ENCODE peak calls at places on chromosomes 1 and 21, in five cellular contexts. One of them, this sample, is unnamed.
A peak's percentile ranks its signal among the peaks of the same experiment; 100 is the strongest.

GRCh38 chr1:60130703-60131102 is 57.1 kb upstream of the C1orf87 start:
- DNase-seq in colonic mucosa: no peak
- DNase-seq in pancreas: no peak
- DNase-seq in iPS DF 6.9: no peak
- DNase-seq in H9: no peak
- DNase-seq in this sample: no peak

GRCh38 chr1:23114424-23115079 is 54.1 kb downstream of the LUZP1 start:
- DNase-seq in colonic mucosa: no peak
- DNase-seq in pancreas: no peak
- DNase-seq in H9: no peak
- DNase-seq in iPS DF 6.9: no peak
- DNase-seq in this sample: no peak

GRCh38 chr1:43316738-43317520 is 16.1 kb downstream of the TIE1 start:
- DNase-seq in H9: no peak
- DNase-seq in colonic mucosa: no peak
- DNase-seq in iPS DF 6.9: no peak
- DNase-seq in pancreas: no peak
- DNase-seq in this sample: no peak

GRCh38 chr1:68149110-68149798 is 83.1 kb downstream of the WLS start:
- DNase-seq in iPS DF 6.9: no peak
- DNase-seq in H9: no peak
- DNase-seq in pancreas: no peak
- DNase-seq in colonic mucosa: no peak
- DNase-seq in this sample: no peak

GRCh38 chr21:33198346-33199135 is 31.2 kb upstream of the IFNAR2 start:
- DNase-seq in pancreas: no peak
- DNase-seq in iPS DF 6.9: no peak
- DNase-seq in colonic mucosa: no peak
- DNase-seq in H9: no peak
- DNase-seq in this sample: no peak

GRCh38 chr1:235741294-235741693 is 91.7 kb upstream of the GNG4 start:
- DNase-seq in H9: no peak
- DNase-seq in iPS DF 6.9: no peak
- DNase-seq in pancreas: no peak
- DNase-seq in colonic mucosa: no peak
- DNase-seq in this sample: peak; percentile 29

GRCh38 chr1:79376106-79376505 is 369.6 kb upstream of the ADGRL4 start:
- DNase-seq in pancreas: no peak
- DNase-seq in iPS DF 6.9: no peak
- DNase-seq in colonic mucosa: no peak
- DNase-seq in H9: no peak
- DNase-seq in this sample: no peak

GRCh38 chr21:44054710-44055109 is 42.6 kb downstream of the TRAPPC10 start:
- DNase-seq in iPS DF 6.9: no peak
- DNase-seq in pancreas: no peak
- DNase-seq in H9: no peak
- DNase-seq in colonic mucosa: no peak
- DNase-seq in this sample: peak; percentile 31

GRCh38 chr1:40133122-40133665 is 28.0 kb upstream of the RLF start:
- DNase-seq in H9: no peak
- DNase-seq in iPS DF 6.9: no peak
- DNase-seq in pancreas: peak; percentile 42
- DNase-seq in colonic mucosa: no peak
- DNase-seq in this sample: no peak

GRCh38 chr21:45406801-45407628 is 2.0 kb downstream of the COL18A1 start:
- DNase-seq in iPS DF 6.9: peak; percentile 74
- DNase-seq in pancreas: peak; percentile 49
- DNase-seq in colonic mucosa: no peak
- DNase-seq in H9: peak; percentile 84
- DNase-seq in this sample: peak; percentile 96

GRCh38 chr1:236997882-236998281 is 6.4 kb downstream of the MT1HL1 start:
- DNase-seq in iPS DF 6.9: no peak
- DNase-seq in colonic mucosa: no peak
- DNase-seq in H9: peak; percentile 61
- DNase-seq in pancreas: no peak
- DNase-seq in this sample: peak; percentile 48

GRCh38 chr1:164735315-164736052 is 176.5 kb downstream of the PBX1 start:
- DNase-seq in H9: no peak
- DNase-seq in pancreas: no peak
- DNase-seq in colonic mucosa: no peak
- DNase-seq in iPS DF 6.9: no peak
- DNase-seq in this sample: no peak

GRCh38 chr1:66330711-66331110 is 203.2 kb upstream of the SGIP1 start:
- DNase-seq in H9: no peak
- DNase-seq in iPS DF 6.9: no peak
- DNase-seq in pancreas: no peak
- DNase-seq in colonic mucosa: no peak
- DNase-seq in this sample: no peak

DNA sequence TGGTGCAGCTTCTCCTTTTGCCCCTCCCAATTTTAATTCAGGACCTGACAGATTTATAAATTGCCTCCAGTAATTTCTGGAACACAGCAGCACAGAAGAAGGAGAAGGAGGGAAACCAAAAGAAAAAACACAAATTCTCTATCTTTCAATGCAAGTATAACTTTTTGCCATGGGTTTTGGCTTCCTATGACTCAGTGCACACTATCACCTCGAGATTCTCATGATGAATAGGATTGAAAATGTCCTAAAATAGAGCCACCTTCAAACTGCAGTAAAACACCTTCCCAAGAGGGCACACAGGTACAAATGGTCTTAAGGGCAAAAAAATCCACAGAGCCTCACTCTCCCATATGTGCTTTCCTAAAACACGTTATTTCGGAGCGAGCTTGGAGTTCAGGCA is 113.6 kb downstream of the HLCS start:
- DNase-seq in H9: no peak
- DNase-seq in iPS DF 6.9: no peak
- DNase-seq in colonic mucosa: no peak
- DNase-seq in pancreas: no peak
- DNase-seq in this sample: no peak
- H3K4me1 ChIP-seq in H9: no peaks in the 10 kb centered on the region
- H3K4me1 ChIP-seq in iPS DF 6.9: no peaks in the 10 kb centered on the region
- H3K4me1 ChIP-seq in colonic mucosa: no peaks in the 10 kb centered on the region
- H3K4me1 ChIP-seq in pancreas: no peaks in the 10 kb centered on the region
- H3K4me1 ChIP-seq in this sample: no peaks in the 10 kb centered on the region

GRCh38 chr1:50981741-50982140 is 11.7 kb downstream of the CDKN2C start:
- DNase-seq in pancreas: no peak
- DNase-seq in H9: no peak
- DNase-seq in iPS DF 6.9: no peak
- DNase-seq in colonic mucosa: no peak
- DNase-seq in this sample: no peak
- H3K4me1 ChIP-seq in pancreas: peaks cover 14% of the 10 kb centered on the region
- H3K4me1 ChIP-seq in H9: peaks cover 2% of the 10 kb centered on the region
- H3K4me1 ChIP-seq in iPS DF 6.9: peaks cover 2% of the 10 kb centered on the region
- H3K4me1 ChIP-seq in colonic mucosa: no peaks in the 10 kb centered on the region
- H3K4me1 ChIP-seq in this sample: no peaks in the 10 kb centered on the region

GRCh38 chr1:220271706-220272046 is 577 bp downstream of the RAB3GAP2 start:
- DNase-seq in pancreas: no peak
- DNase-seq in iPS DF 6.9: no peak
- DNase-seq in H9: no peak
- DNase-seq in colonic mucosa: peak; percentile 23
- DNase-seq in this sample: peak; percentile 77

GRCh38 chr1:220274122-220274855 is 2.0 kb upstream of the RAB3GAP2 start:
- DNase-seq in iPS DF 6.9: no peak
- DNase-seq in pancreas: no peak
- DNase-seq in colonic mucosa: no peak
- DNase-seq in H9: no peak
- DNase-seq in this sample: peak; percentile 35

GRCh38 chr1:220272841-220273090 is 513 bp upstream of the RAB3GAP2 start:
- DNase-seq in H9: no peak
- DNase-seq in pancreas: no peak
- DNase-seq in colonic mucosa: no peak
- DNase-seq in iPS DF 6.9: no peak
- DNase-seq in this sample: no peak

GRCh38 chr1:220275430-220275829 is 3.2 kb upstream of the RAB3GAP2 start:
- DNase-seq in colonic mucosa: no peak
- DNase-seq in pancreas: no peak
- DNase-seq in iPS DF 6.9: no peak
- DNase-seq in H9: no peak
- DNase-seq in this sample: no peak

GRCh38 chr1:220272047-220272840 is at the start of gene RAB3GAP2:
- DNase-seq in iPS DF 6.9: peak; percentile 97
- DNase-seq in H9: peak; percentile 96
- DNase-seq in colonic mucosa: peak; percentile 96
- DNase-seq in pancreas: peak; percentile 99
- DNase-seq in this sample: peak; percentile 97
- H3K4me1 ChIP-seq in iPS DF 6.9: peaks cover 5% of the 10 kb centered on the region
- H3K4me1 ChIP-seq in H9: peaks cover 15% of the 10 kb centered on the region
- H3K4me1 ChIP-seq in colonic mucosa: peaks cover 11% of the 10 kb centered on the region
- H3K4me1 ChIP-seq in pancreas: peaks cover 27% of the 10 kb centered on the region
- H3K4me1 ChIP-seq in this sample: peaks cover 10% of the 10 kb centered on the region

GRCh38 chr1:1306070-1306660 is 1.6 kb downstream of the ACAP3 start:
- DNase-seq in pancreas: no peak
- DNase-seq in H9: peak; percentile 55
- DNase-seq in iPS DF 6.9: no peak
- DNase-seq in colonic mucosa: no peak
- DNase-seq in this sample: peak; percentile 54

GRCh38 chr1:1307908-1308755 is at the start of the genes ACAP3 and PUSL1:
- DNase-seq in iPS DF 6.9: no peak
- DNase-seq in H9: peak; percentile 83
- DNase-seq in pancreas: peak; percentile 94
- DNase-seq in colonic mucosa: peak; percentile 82
- DNase-seq in this sample: peak; percentile 93

GRCh38 chr1:1308756-1309524 is 543 bp downstream of the PUSL1 start:
- DNase-seq in pancreas: no peak
- DNase-seq in colonic mucosa: peak; percentile 59
- DNase-seq in H9: peak; percentile 51
- DNase-seq in iPS DF 6.9: no peak
- DNase-seq in this sample: peak; percentile 57

GRCh38 chr1:1306661-1307260 is 969 bp downstream of the ACAP3 start:
- DNase-seq in iPS DF 6.9: no peak
- DNase-seq in pancreas: no peak
- DNase-seq in colonic mucosa: peak; percentile 53
- DNase-seq in H9: no peak
- DNase-seq in this sample: no peak

GRCh38 chr1:1307261-1307907 is 346 bp downstream of the ACAP3 start:
- DNase-seq in colonic mucosa: peak; percentile 65
- DNase-seq in iPS DF 6.9: no peak
- DNase-seq in pancreas: no peak
- DNase-seq in H9: no peak
- DNase-seq in this sample: no peak
- H3K4me1 ChIP-seq in colonic mucosa: peaks cover 30% of the 10 kb centered on the region
- H3K4me1 ChIP-seq in iPS DF 6.9: peaks cover 18% of the 10 kb centered on the region
- H3K4me1 ChIP-seq in pancreas: peaks cover 28% of the 10 kb centered on the region
- H3K4me1 ChIP-seq in H9: peaks cover 5% of the 10 kb centered on the region
- H3K4me1 ChIP-seq in this sample: peaks cover 11% of the 10 kb centered on the region

GRCh38 chr1:8941906-8942305 is 3.8 kb upstream of the CA6 start:
- DNase-seq in pancreas: no peak
- DNase-seq in H9: no peak
- DNase-seq in colonic mucosa: no peak
- DNase-seq in iPS DF 6.9: no peak
- DNase-seq in this sample: peak; percentile 56
- H3K4me1 ChIP-seq in pancreas: no peaks in the 10 kb centered on the region
- H3K4me1 ChIP-seq in H9: peaks cover 2% of the 10 kb centered on the region
- H3K4me1 ChIP-seq in colonic mucosa: no peaks in the 10 kb centered on the region
- H3K4me1 ChIP-seq in iPS DF 6.9: peaks cover 8% of the 10 kb centered on the region
- H3K4me1 ChIP-seq in this sample: peaks cover 5% of the 10 kb centered on the region

GRCh38 chr1:207873055-207873890 is 37.7 kb downstream of the CD34 start:
- DNase-seq in iPS DF 6.9: no peak
- DNase-seq in H9: no peak
- DNase-seq in pancreas: no peak
- DNase-seq in colonic mucosa: no peak
- DNase-seq in this sample: no peak

GRCh38 chr1:207870279-207871031 is 40.5 kb downstream of the CD34 start:
- DNase-seq in pancreas: no peak
- DNase-seq in colonic mucosa: no peak
- DNase-seq in iPS DF 6.9: no peak
- DNase-seq in H9: no peak
- DNase-seq in this sample: no peak

GRCh38 chr1:207869859-207870258 is 41.1 kb downstream of the CD34 start:
- DNase-seq in colonic mucosa: no peak
- DNase-seq in iPS DF 6.9: no peak
- DNase-seq in pancreas: no peak
- DNase-seq in H9: no peak
- DNase-seq in this sample: no peak

GRCh38 chr1:207872655-207873054 is 38.3 kb downstream of the CD34 start:
- DNase-seq in iPS DF 6.9: no peak
- DNase-seq in pancreas: no peak
- DNase-seq in colonic mucosa: no peak
- DNase-seq in H9: no peak
- DNase-seq in this sample: no peak

DNA sequence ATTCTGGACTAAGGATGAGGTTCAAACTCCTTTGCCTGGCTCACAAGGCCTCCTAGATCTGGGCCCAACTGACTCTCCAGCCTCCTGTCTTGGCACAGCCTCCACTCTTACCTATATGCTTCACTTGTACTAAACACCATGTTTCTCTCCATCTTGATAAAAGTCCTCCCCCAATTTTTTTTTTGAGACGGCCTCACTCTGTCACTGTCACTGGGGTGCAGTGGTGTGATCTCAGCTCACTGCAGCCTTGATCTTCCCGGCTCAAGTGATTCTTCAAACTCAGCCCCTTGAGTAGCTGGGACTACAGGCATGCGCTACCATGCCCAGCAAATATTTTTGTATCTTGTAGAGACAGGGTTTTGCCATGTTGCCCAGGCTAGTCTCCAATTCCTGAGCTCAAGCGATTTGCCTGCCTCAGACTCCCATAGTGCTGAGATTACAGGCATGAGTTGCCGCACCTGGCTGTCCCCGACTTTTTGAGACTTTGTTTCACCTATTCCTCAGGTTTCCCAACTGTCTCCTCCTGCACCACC is 39.7 kb downstream of the CD34 start:
- DNase-seq in pancreas: no peak
- DNase-seq in H9: no peak
- DNase-seq in iPS DF 6.9: no peak
- DNase-seq in colonic mucosa: no peak
- DNase-seq in this sample: no peak
- H3K4me1 ChIP-seq in pancreas: peaks cover 16% of the 10 kb centered on the region
- H3K4me1 ChIP-seq in H9: no peaks in the 10 kb centered on the region
- H3K4me1 ChIP-seq in iPS DF 6.9: peaks cover 3% of the 10 kb centered on the region
- H3K4me1 ChIP-seq in colonic mucosa: peaks cover 4% of the 10 kb centered on the region
- H3K4me1 ChIP-seq in this sample: no peaks in the 10 kb centered on the region

GRCh38 chr1:222730866-222731265 is 6.1 kb upstream of the FAM177B start:
- DNase-seq in pancreas: no peak
- DNase-seq in H9: no peak
- DNase-seq in colonic mucosa: no peak
- DNase-seq in iPS DF 6.9: no peak
- DNase-seq in this sample: no peak
- H3K4me1 ChIP-seq in pancreas: no peaks in the 10 kb centered on the region
- H3K4me1 ChIP-seq in H9: no peaks in the 10 kb centered on the region
- H3K4me1 ChIP-seq in colonic mucosa: no peaks in the 10 kb centered on the region
- H3K4me1 ChIP-seq in iPS DF 6.9: no peaks in the 10 kb centered on the region
- H3K4me1 ChIP-seq in this sample: no peaks in the 10 kb centered on the region

DNA sequence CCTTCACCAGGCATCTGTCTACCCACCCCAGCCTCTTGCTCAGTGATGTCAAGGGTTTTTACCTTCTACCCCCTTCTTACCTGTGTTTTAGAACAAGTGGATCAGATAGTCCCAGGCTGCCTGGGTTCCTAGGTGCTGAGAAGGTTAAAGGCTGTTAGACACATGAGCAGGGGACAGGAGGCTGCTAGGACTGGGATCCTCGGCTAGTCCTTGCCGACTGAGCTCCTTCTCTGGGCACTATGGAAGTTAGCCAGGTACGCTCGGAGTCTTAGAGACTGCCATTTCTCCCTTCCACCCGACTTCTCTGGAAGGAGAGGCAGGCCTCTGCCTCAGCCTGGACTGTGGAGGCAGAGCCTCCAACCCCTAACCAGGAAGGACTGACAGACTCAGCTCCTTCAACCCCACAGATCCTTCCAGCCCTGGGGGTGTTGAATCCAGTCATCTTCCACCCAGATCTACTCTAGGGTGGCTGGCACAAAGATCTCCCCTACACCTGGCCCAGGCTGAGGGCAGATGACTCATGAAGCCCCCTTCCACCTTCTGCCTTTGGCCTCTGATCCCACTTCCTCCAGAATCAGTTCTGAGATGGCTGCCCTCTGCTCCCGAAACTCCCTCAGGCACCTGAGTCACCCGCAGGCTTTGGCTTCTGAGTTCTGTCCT is at the start of gene DYNLT4:
- DNase-seq in pancreas: peak; percentile 37
- DNase-seq in iPS DF 6.9: no peak
- DNase-seq in H9: no peak
- DNase-seq in colonic mucosa: no peak
- DNase-seq in this sample: no peak
- H3K4me1 ChIP-seq in pancreas: peaks cover 54% of the 10 kb centered on the region
- H3K4me1 ChIP-seq in iPS DF 6.9: peaks cover 18% of the 10 kb centered on the region
- H3K4me1 ChIP-seq in H9: peaks cover 10% of the 10 kb centered on the region
- H3K4me1 ChIP-seq in colonic mucosa: peaks cover 36% of the 10 kb centered on the region
- H3K4me1 ChIP-seq in this sample: peaks cover 23% of the 10 kb centered on the region

This sample was measured in mesendoderm.